ENCODE peak calls at places on chromosome 5, in four cellular contexts. D is K562, J is HepG2, K is GM12878. W is an unnamed sample.

GRCh38 chr5:68134033-68134668 is 81.4 kb upstream of the PIK3R1 start:
- DNase-seq in D (no peak), K (no peak), J (no peak), W (peak)

GRCh38 chr5:142958933-142959682 is 188.9 kb downstream of the ARHGAP26 start:
- DNase-seq in K (no peak), J (no peak), D (no peak), W (no peak)

GRCh38 chr5:116861097-116861496 is 286.5 kb upstream of the SEMA6A start:
- DNase-seq in J (no peak), K (no peak), D (no peak), W (no peak)

GRCh38 chr5:157265714-157266285 is at the start of gene CYFIP2:
- DNase-seq in K (no peak), J (no peak), D (peak), W (peak)

GRCh38 chr5:124650960-124651662 is 95.3 kb downstream of the ZNF608 start:
- DNase-seq in J (no peak), K (no peak), D (peak), W (no peak)

GRCh38 chr5:122102825-122103224 is 24.8 kb upstream of the LOX start:
- DNase-seq in D (no peak), K (no peak), J (no peak), W (no peak)

GRCh38 chr5:141965071-141965470 is 3.8 kb upstream of the RNF14 start:
- DNase-seq in D (no peak), K (no peak), J (no peak), W (no peak)

GRCh38 chr5:119105971-119106370 is 35.1 kb downstream of the DMXL1 start:
- DNase-seq in J (no peak), D (no peak), K (no peak), W (no peak)

GRCh38 chr5:180785151-180785781 is 17.3 kb downstream of the MGAT1 start:
- DNase-seq in D (no peak), J (peak), K (no peak), W (peak)

GRCh38 chr5:150410524-150411244 is 2.0 kb downstream of the CD74 start:
- DNase-seq in K (peak), D (no peak), J (peak), W (peak)

GRCh38 chr5:35811108-35811741 is 45.5 kb upstream of the IL7R start:
- DNase-seq in J (no peak), K (no peak), D (no peak), W (no peak)

GRCh38 chr5:77518304-77518703 is 26.2 kb upstream of the WDR41 start:
- DNase-seq in D (no peak), K (no peak), J (peak), W (no peak)

GRCh38 chr5:38714240-38714639 is 131.6 kb upstream of the OSMR start:
- DNase-seq in J (no peak), D (no peak), K (no peak), W (no peak)

GRCh38 chr5:16616536-16617271 is at the start of gene RETREG1:
- DNase-seq in K (no peak), J (no peak), D (peak), W (peak)

GRCh38 chr5:154538492-154538891 is 60.5 kb upstream of the HAND1 start:
- DNase-seq in J (no peak), K (no peak), D (no peak), W (no peak)

GRCh38 chr5:180071418-180072255 is at the start of gene RNF130:
- DNase-seq in K (peak), D (peak), J (peak), W (peak)

GRCh38 chr5:78803386-78803785 is 154.8 kb upstream of the LHFPL2 start:
- DNase-seq in J (no peak), K (no peak), D (no peak), W (no peak)

GRCh38 chr5:181133610-181134231 is 2.8 kb upstream of the OR2V1 start:
- DNase-seq in D (peak), K (no peak), J (peak), W (no peak)

GRCh38 chr5:100165309-100165708 is 369.9 kb upstream of the FAM174A start:
- DNase-seq in K (peak), J (no peak), D (no peak), W (no peak)

GRCh38 chr5:158874343-158874742 is 225.4 kb downstream of the EBF1 start:
- DNase-seq in D (no peak), K (no peak), J (no peak), W (no peak)

GRCh38 chr5:102811962-102812361 is 56.9 kb downstream of the PAM start:
- DNase-seq in K (no peak), J (no peak), D (no peak), W (no peak)

GRCh38 chr5:126525630-126526245 is 69.3 kb downstream of the ALDH7A1 start:
- DNase-seq in K (no peak), J (peak), D (no peak), W (peak)

GRCh38 chr5:60403343-60404006 is 296.5 kb downstream of the DEPDC1B start:
- DNase-seq in J (peak), D (no peak), K (no peak), W (no peak)

GRCh38 chr5:73354406-73354805 is 94.2 kb downstream of the FOXD1 start:
- DNase-seq in J (no peak), K (no peak), D (no peak), W (no peak)

GRCh38 chr5:149526855-149527590 is 24.2 kb downstream of the CSNK1A1 start:
- DNase-seq in J (no peak), K (no peak), D (no peak), W (no peak)

GRCh38 chr5:54646285-54647101 is 128.9 kb downstream of the SNX18 start:
- DNase-seq in D (no peak), K (peak), J (no peak), W (peak)

GRCh38 chr5:83764101-83764500 is 43.4 kb upstream of the HAPLN1 start:
- DNase-seq in J (no peak), D (no peak), K (no peak), W (no peak)

GRCh38 chr5:104998169-104998568 is 1435.6 kb upstream of the NUDT12 start:
- DNase-seq in D (no peak), J (no peak), K (no peak), W (no peak)

GRCh38 chr5:141969783-141970741 is 1.2 kb downstream of the RNF14 start:
- DNase-seq in D (peak), K (peak), J (no peak), W (no peak)

GRCh38 chr5:143801251-143801650 is 10.7 kb upstream of the HMHB1 start:
- DNase-seq in J (no peak), D (no peak), K (no peak), W (no peak)

GRCh38 chr5:64166201-64166959 is 737 bp downstream of the RNF180 start:
- DNase-seq in K (no peak), D (no peak), J (no peak), W (no peak)

GRCh38 chr5:146718628-146719027 is 159.9 kb downstream of the PPP2R2B start:
- DNase-seq in D (no peak), J (no peak), K (no peak), W (no peak)

GRCh38 chr5:2093859-2094615 is 211.3 kb upstream of the IRX4 start:
- DNase-seq in K (no peak), J (no peak), D (no peak), W (no peak)
- TF ChIP-seq ETV6 in K (no peak), J (no peak), D (no peak), W (no peak)

DNA sequence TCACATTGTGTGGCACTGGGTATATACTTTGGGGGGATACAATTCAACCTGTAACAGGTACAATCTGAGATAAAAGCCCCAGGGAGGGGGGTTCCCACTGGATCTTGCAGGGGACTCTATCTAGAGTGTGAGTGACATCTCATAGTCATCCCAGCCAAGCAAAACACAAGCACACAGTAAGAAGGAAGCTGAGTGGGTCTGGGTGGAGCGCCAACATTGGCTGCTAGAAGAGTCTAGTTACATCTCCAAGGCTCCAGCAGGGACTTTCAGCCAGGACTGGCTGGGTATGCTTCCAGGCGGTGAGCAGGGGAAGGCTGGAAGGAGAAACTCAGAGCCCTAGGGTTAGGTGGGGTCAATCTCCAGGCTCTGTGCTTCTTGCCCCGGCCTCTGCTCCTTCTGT is 53.0 kb downstream of the IL31RA start:
- DNase-seq in J (no peak), K (no peak), D (no peak), W (no peak)
- TF ChIP-seq ETV6 in J (no peak), K (no peak), D (no peak), W (no peak)

GRCh38 chr5:541888-542692 is 17.8 kb upstream of the SLC9A3 start:
- DNase-seq in J (no peak), D (no peak), K (no peak), W (peak)
- TF ChIP-seq ETV6 in J (no peak), D (no peak), K (no peak), W (no peak)

DNA sequence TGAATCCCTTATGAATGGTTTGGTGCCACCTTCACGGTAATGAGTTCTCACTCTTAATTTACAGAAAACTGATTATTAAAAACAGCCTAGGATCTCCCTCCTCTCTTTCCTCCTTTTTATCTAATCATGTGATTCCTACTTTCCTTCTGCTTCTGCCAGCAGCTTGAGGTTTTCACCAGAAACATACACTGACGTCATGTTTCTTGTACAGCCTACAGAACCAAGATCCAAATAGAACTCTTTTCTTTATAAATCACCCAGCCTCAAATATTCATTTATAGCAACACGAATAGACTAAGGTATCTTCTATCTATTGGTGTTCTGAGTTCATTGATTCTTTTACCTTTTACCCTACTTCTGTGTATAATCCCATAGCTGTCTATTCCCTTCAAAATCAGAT is 388.9 kb upstream of the CDH10 start:
- DNase-seq in K (no peak), J (no peak), D (no peak), W (no peak)
- TF ChIP-seq ETV6 in K (no peak), J (no peak), D (no peak), W (no peak)

DNA sequence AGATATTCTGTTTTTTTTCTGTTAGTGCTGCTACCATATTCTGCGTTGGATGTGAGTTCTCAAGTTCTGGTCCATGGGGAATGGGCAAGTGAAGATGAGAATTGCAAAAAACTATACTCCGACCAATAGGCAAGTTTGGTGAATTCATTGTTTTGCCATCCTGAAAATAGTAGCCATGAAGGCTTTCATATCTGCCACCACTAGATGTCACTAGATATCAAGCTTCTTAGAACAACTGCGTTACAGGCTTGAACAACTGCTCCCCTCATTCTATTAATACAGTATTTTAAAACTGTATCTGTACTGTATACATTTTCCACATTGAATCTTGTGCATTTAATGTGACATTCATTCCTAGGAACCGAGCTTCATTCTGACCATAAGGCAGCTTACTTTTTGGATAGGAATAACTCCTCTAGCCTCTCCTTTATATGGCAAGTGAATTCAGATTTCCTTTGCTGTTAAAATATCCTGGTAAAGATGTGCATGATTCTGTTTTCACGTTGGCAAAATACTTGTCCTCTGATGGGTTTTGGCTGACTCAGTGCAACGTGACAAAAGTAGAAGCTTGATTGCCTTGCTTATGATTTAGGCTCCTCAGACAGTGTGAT is 163.7 kb downstream of the SREK1 start:
- DNase-seq in D (peak), J (peak), K (no peak), W (no peak)
- TF ChIP-seq ETV6 in D (no peak), J (no peak), K (no peak), W (no peak)

DNA sequence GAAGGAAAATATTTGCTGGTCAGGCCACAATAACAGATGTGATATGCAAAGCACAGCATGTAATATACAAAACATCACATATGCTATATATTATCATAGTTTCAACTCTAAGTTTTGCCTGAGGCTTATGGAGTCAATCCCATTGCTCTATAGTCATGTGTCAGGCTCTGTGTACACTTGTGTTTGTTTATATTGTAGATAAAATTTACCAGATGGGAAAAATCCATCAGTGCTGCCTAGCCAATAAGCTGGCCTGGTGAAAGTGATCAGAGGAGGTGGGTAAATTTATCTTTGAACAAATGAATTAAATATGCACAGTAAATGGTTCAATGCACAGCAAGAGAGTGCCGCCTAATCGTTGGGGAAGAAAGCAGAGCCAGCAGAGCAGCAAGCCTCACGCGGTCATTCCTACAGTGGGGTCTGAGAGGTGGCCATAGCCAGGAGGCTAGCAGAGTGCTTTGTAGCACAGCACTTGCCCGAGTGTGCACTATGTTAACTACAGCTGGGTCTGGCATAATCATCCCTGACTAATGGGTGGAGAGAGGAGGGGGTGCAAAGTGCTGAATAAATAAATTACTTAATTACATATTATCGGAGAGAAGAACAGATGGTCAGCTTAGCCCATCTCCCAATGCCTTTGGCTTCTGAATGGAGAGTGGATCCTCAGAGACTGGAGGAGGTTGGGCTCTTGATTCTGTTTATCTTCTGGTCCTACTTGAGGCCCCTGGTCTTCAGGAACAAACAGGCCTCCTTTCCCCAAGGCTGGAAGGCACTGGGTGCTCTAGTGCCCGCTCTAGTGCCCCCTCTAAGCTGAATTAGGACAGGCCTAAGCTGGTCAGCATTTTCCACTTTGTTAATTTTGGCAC is 153.5 kb downstream of the MAT2B start:
- DNase-seq in K (no peak), J (no peak), D (no peak), W (no peak)
- TF ChIP-seq ETV6 in K (no peak), J (no peak), D (no peak), W (no peak)

GRCh38 chr5:6087576-6087975 is 290.8 kb downstream of the MED10 start:
- DNase-seq in K (no peak), J (no peak), D (no peak), W (no peak)

GRCh38 chr5:6086871-6087270 is 291.5 kb downstream of the MED10 start:
- DNase-seq in J (no peak), D (no peak), K (no peak), W (no peak)

GRCh38 chr5:6090838-6091237 is 287.5 kb downstream of the MED10 start:
- DNase-seq in D (no peak), J (no peak), K (no peak), W (no peak)

GRCh38 chr5:6090079-6090654 is 288.2 kb downstream of the MED10 start:
- DNase-seq in K (no peak), J (no peak), D (no peak), W (no peak)

GRCh38 chr5:6088706-6089105 is 289.6 kb downstream of the MED10 start:
- DNase-seq in J (no peak), K (no peak), D (no peak), W (no peak)
- TF ChIP-seq ETV6 in J (no peak), K (no peak), D (no peak), W (no peak)

GRCh38 chr5:9782806-9783560 is 152.8 kb upstream of the TAS2R1 start:
- DNase-seq in K (no peak), J (no peak), D (no peak), W (no peak)
- TF ChIP-seq ETV6 in K (no peak), J (no peak), D (no peak), W (no peak)

DNA sequence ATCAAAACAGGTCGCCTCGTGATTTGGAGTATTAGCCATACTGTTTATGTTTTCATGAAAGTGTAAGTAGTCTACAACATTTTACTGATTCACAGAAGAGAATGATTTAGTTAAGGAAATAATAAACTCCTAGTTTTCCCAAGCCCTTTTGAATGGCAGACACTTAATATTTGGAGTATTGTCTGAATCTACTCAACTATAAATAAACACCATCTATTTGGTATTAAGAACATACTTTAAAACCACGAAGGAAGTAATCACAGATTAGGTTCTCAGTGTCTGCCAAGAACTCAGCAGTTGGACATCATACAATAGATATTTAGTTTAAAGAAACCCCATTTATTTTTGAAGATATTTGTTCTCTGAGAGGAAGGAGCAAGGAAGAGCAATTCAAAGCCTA is 258.5 kb upstream of the RASA1 start:
- DNase-seq in K (no peak), D (no peak), J (no peak), W (no peak)
- TF ChIP-seq ETV6 in K (no peak), D (no peak), J (no peak), W (no peak)